ENCODE peak calls at places on chromosome 1, in four cellular contexts. T is HEK293T, E is HepG2, F is K562. W is an unnamed sample.

GRCh38 chr1:29713857-29714256 is 477.5 kb downstream of the PTPRU start:
- DNase-seq in T (no peak), E (no peak), F (no peak), W (no peak)

GRCh38 chr1:226809785-226810571 is 60.4 kb upstream of the PSEN2 start:
- DNase-seq in T (no peak), E (no peak), F (no peak), W (no peak)

GRCh38 chr1:111603979-111604378 is 15.6 kb upstream of the RAP1A start:
- DNase-seq in T (no peak), E (no peak), F (no peak), W (no peak)

GRCh38 chr1:115179397-115179835 is 90.1 kb upstream of the TSPAN2 start:
- DNase-seq in T (no peak), E (peak; percentile 38), F (peak; percentile 74), W (no peak)

GRCh38 chr1:182629674-182630073 is 25.5 kb upstream of the RGS16 start:
- DNase-seq in T (no peak), E (no peak), F (no peak), W (no peak)

GRCh38 chr1:83964153-83964552 is 34.8 kb downstream of the TTLL7 start:
- DNase-seq in T (no peak), E (no peak), F (no peak), W (no peak)

GRCh38 chr1:23478896-23479790 is 4.8 kb downstream of the ASAP3 start:
- DNase-seq in T (no peak), E (peak; percentile 97), F (peak; percentile 87), W (no peak)

GRCh38 chr1:70042090-70042716 is 163.2 kb downstream of the LRRC40 start:
- DNase-seq in T (no peak), E (no peak), F (no peak), W (no peak)

GRCh38 chr1:244314921-244315544 is 136.7 kb downstream of the ADSS2 start:
- DNase-seq in T (no peak), E (no peak), F (no peak), W (no peak)

GRCh38 chr1:59163268-59164092 is 133.4 kb upstream of the FGGY start:
- DNase-seq in T (no peak), E (no peak), F (no peak), W (no peak)

GRCh38 chr1:54965624-54966340 is 14.6 kb upstream of the TMEM61 start:
- DNase-seq in T (peak; percentile 12), E (no peak), F (peak; percentile 68), W (no peak)

GRCh38 chr1:236952279-236953003 is 51.8 kb downstream of the MT1HL1 start:
- DNase-seq in T (no peak), E (no peak), F (no peak), W (peak; percentile 15)

GRCh38 chr1:58841455-58841854 is 57.6 kb upstream of the JUN start:
- DNase-seq in T (peak; percentile 53), E (no peak), F (peak; percentile 68), W (peak; percentile 30)

GRCh38 chr1:31727849-31728248 is 24.0 kb upstream of the COL16A1 start:
- DNase-seq in T (no peak), E (no peak), F (no peak), W (no peak)

GRCh38 chr1:204093421-204093717 is 20.5 kb downstream of the SOX13 start:
- DNase-seq in T (no peak), E (peak; percentile 77), F (no peak), W (no peak)

GRCh38 chr1:68145418-68146126 is 86.8 kb downstream of the WLS start:
- DNase-seq in T (no peak), E (no peak), F (no peak), W (no peak)

GRCh38 chr1:46422261-46422871 is 28.2 kb downstream of the FAAH start:
- DNase-seq in T (no peak), E (no peak), F (no peak), W (no peak)

GRCh38 chr1:6448749-6449631 is 17.0 kb downstream of the TNFRSF25 start:
- DNase-seq in T (no peak), E (peak; percentile 50), F (peak; percentile 75), W (peak; percentile 73)

GRCh38 chr1:221683681-221684080 is 58.2 kb downstream of the DUSP10 start:
- DNase-seq in T (no peak), E (no peak), F (no peak), W (no peak)

GRCh38 chr1:21292991-21293536 is 2.8 kb upstream of the ECE1 start:
- DNase-seq in T (no peak), E (no peak), F (no peak), W (no peak)

GRCh38 chr1:197103295-197103694 is 36.2 kb upstream of the F13B start:
- DNase-seq in T (no peak), E (no peak), F (no peak), W (no peak)

GRCh38 chr1:172581779-172582178 is 48.8 kb downstream of the SUCO start:
- DNase-seq in T (no peak), E (no peak), F (no peak), W (no peak)

GRCh38 chr1:226533220-226533619 is 15.3 kb upstream of the STUM start:
- DNase-seq in T (no peak), E (no peak), F (no peak), W (no peak)

GRCh38 chr1:64906447-64906846 is 59.9 kb downstream of the JAK1 start:
- DNase-seq in T (no peak), E (peak; percentile 73), F (peak; percentile 23), W (no peak)

GRCh38 chr1:205271745-205272144 is 44.0 kb downstream of the TMCC2 start:
- DNase-seq in T (no peak), E (no peak), F (no peak), W (no peak)

GRCh38 chr1:205274041-205274691 is 46.4 kb downstream of the TMCC2 start:
- DNase-seq in T (no peak), E (peak; percentile 46), F (no peak), W (peak; percentile 70)

GRCh38 chr1:205272541-205272940 is 44.8 kb downstream of the TMCC2 start:
- DNase-seq in T (no peak), E (no peak), F (peak; percentile 35), W (no peak)

GRCh38 chr1:205275133-205275532 is 46.4 kb downstream of the NUAK2 start:
- DNase-seq in T (no peak), E (no peak), F (no peak), W (no peak)

GRCh38 chr1:205273551-205273982 is 45.8 kb downstream of the TMCC2 start:
- DNase-seq in T (peak; percentile 95), E (peak; percentile 65), F (peak; percentile 91), W (peak; percentile 95)
- TF ChIP-seq SP1 in T (no peak), E (no peak), F (no peak), W (peak; percentile 30)

GRCh38 chr1:43707191-43708005 is at the start of gene ST3GAL3:
- DNase-seq in T (peak; percentile 96), E (peak; percentile 82), F (peak; percentile 99), W (peak; percentile 93)

GRCh38 chr1:43706598-43707190 is 642 bp upstream of the ST3GAL3 start:
- DNase-seq in T (peak; percentile 21), E (peak; percentile 20), F (peak; percentile 30), W (peak; percentile 64)

GRCh38 chr1:43708006-43708412 is 673 bp downstream of the ST3GAL3 start:
- DNase-seq in T (no peak), E (no peak), F (no peak), W (peak; percentile 57)

GRCh38 chr1:43711524-43712386 is 4.4 kb downstream of the ST3GAL3 start:
- DNase-seq in T (no peak), E (no peak), F (no peak), W (no peak)

DNA sequence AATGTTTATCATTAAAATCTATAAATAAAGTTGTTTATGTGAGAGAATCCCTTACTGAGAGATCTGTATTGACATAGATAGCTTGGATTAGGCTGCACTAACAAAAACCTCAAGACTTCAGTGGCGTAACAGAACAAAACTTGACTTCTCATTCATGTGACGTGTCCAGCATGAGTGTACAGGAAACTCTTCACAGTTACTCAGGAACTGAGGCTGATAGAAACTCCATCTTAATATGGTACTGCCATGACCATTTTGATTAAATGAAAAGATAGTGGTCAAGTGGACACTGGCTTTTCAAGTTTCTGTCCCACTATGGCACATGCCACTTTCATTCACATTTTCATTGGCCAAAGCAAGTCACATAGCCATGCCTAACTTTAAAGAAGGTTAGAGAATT is 3.7 kb downstream of the ST3GAL3 start:
- DNase-seq in T (no peak), E (no peak), F (peak; percentile 7), W (no peak)
- TF ChIP-seq ELF4 in T (no peak), E (no peak), F (no peak), W (no peak)

DNA sequence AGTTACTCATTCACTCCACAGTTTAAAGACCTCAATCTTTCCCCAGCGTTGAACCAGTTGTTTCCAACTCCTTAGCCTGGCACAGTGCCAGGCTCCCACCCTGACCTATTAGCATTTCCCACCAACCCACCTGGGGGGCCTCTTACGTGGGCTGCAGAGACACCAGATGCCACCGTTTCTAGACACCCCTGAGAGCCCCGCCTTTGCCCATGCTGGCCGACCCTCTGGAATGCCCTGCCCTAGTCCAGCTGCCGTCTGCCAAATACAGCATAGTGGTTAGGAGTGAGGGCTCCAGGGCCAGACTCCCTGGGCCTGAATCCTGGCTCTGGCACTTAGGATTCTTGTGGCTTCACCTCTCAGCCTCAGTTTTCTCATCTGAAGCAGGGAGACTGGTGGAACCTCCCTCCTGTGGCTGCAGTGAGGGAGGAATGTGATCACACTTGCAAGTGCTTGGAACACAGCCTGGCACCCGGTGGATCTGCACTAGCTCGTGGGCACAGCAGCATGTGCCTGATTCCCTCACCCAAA is 65.2 kb downstream of the TMCO4 start:
- DNase-seq in T (no peak), E (no peak), F (no peak), W (no peak)
- TF ChIP-seq SP1 in T (no peak), E (no peak), F (no peak), W (no peak)

DNA sequence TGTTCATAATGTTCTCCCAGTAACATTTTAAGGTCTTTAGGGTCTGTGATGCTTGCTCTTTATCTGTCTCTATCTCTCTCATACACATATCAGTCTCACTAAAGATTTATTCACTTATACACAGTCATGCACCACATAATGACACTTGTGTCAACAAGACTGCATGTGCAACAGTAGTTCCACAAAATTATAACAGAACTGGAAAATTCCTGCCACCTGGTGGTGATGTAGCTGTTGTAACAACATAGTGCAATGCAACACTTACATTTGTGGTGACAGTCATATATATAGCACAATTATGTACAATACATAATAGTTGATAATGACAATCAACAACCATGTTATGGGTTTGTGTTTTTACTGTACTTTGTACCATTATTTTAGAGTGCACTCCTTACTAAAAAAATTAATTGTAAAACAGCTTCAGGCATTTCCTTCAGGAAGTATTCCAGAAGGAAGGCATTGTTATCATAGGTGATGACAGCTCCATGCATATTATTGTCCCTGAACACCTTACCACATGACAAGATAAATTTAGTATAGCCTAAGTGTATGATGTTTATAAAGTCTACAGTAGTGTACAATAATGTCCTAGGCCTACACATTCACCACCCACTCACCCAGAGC is 8.1 kb downstream of the TDRD5 start:
- DNase-seq in T (peak; percentile 41), E (peak; percentile 48), F (peak; percentile 26), W (no peak)
- TF ChIP-seq ELF4 in T (no peak), E (no peak), F (no peak), W (no peak)

GRCh38 chr1:72105201-72105600 is 177.1 kb downstream of the NEGR1 start:
- DNase-seq in T (no peak), E (no peak), F (no peak), W (no peak)
- TF ChIP-seq SP1 in T (no peak), E (no peak), F (no peak), W (no peak)

GRCh38 chr1:151516031-151516511 is 4.9 kb downstream of the CGN start:
- DNase-seq in T (no peak), E (no peak), F (no peak), W (no peak)
- TF ChIP-seq ELF4 in T (no peak), E (no peak), F (no peak), W (no peak)

W was measured in WTC11.